ENCODE peak calls at places on chromosome 1, in five cellular contexts. G is psoas muscle; O is CD4-positive, alpha-beta memory T cell; W is neuronal stem cell; H is AG04450. C is an unnamed sample.

GRCh38 chr1:62962794-62963776 is 179.2 kb downstream of the ATG4C start:
- DNase-seq in H (no peak), O (no peak), W (peak; percentile 61), G (no peak), C (no peak)

GRCh38 chr1:82052563-82052962 is 251.8 kb downstream of the ADGRL2 start:
- DNase-seq in W (no peak), O (no peak), G (no peak), H (no peak), C (no peak)

GRCh38 chr1:232450626-232451025 is 179.3 kb downstream of the SIPA1L2 start:
- DNase-seq in H (no peak), O (no peak), G (no peak), W (no peak), C (no peak)

GRCh38 chr1:30183895-30184294 is 539.5 kb downstream of the MATN1 start:
- DNase-seq in O (no peak), G (no peak), W (no peak), H (no peak), C (no peak)

GRCh38 chr1:152582647-152583046 is 2.3 kb upstream of the LCE3D start:
- DNase-seq in O (no peak), G (no peak), H (no peak), W (no peak), C (no peak)

GRCh38 chr1:192491804-192492554 is 83.6 kb upstream of the RGS1 start:
- DNase-seq in W (no peak), G (no peak), H (no peak), O (no peak), C (no peak)

GRCh38 chr1:162276493-162276892 is 100.2 kb downstream of the SPATA46 start:
- DNase-seq in G (no peak), H (no peak), O (no peak), W (no peak), C (no peak)

GRCh38 chr1:167057297-167057688 is 32.9 kb downstream of the GPA33 start:
- DNase-seq in H (no peak), G (no peak), O (no peak), W (peak; percentile 53), C (no peak)

GRCh38 chr1:26410706-26411623 is at the start of gene LIN28A:
- DNase-seq in G (no peak), W (no peak), O (no peak), H (no peak), C (peak; percentile 50)

GRCh38 chr1:185479781-185480180 is 162.7 kb upstream of the IVNS1ABP start:
- DNase-seq in W (peak; percentile 18), G (no peak), H (no peak), O (no peak), C (no peak)

GRCh38 chr1:43900386-43900785 is 33.2 kb upstream of the ARTN start:
- DNase-seq in H (no peak), O (no peak), G (no peak), W (no peak), C (no peak)

GRCh38 chr1:100292711-100293110 is 26.7 kb downstream of the RTCA start:
- DNase-seq in H (no peak), W (no peak), O (no peak), G (no peak), C (no peak)

GRCh38 chr1:87812881-87813577 is 484.3 kb downstream of the LMO4 start:
- DNase-seq in G (no peak), W (no peak), H (no peak), O (no peak), C (no peak)

GRCh38 chr1:39104158-39105060 is 78.3 kb downstream of the NDUFS5 start:
- DNase-seq in H (no peak), O (no peak), G (peak; percentile 59), W (no peak), C (no peak)

DNA sequence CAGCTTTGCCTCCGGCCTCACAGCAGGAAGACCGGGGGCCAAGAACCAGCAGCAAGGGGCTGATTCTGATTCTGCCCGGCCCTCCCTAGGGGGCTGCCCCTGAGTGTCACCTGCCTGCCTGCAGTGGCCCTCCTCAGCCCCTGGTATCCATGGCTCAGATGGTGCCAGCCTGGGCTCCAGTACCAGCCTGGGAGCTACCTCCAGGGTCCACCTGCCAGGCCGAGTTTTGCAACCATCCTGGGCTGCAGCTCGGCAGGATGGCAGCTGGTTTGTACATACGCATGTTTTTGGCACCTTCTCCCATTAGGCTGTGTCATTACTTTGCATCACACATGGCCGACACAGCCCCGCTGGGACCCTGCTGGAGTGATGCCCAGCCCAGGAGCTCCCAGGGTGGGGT is 93.3 kb upstream of the WNT4 start:
- DNase-seq in H (no peak), W (no peak), O (no peak), G (peak; percentile 39), C (no peak)
- H3K27me3 ChIP-seq in H (peaks cover 51% of the 10 kb centered on the region), W (peaks cover 29% of the 10 kb centered on the region), O (peaks cover 4% of the 10 kb centered on the region), G (no peaks in the 10 kb centered on the region), C (no peaks in the 10 kb centered on the region)

DNA sequence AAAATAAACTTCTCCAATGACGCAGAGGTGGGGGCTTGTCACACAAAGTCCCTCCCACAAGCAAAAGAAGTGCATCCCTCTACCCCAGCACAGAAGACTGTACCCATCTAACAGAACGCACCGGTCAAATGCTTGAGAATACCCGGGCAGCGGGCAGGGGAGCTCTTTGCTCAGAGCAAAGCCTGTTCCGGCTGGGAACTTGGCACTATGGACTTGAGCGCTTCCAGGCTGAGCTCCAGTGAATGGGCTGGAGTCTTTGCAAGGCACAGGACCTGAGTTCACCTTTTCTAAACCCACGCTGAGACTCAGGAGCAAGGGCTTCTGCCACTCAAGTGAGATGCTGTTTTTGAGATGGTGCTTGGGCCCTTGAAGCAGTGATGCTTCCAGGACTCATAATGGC is 20.3 kb downstream of the RHBG start:
- DNase-seq in W (no peak), G (no peak), O (no peak), H (no peak), C (no peak)
- H3K27me3 ChIP-seq in W (peaks cover 93% of the 10 kb centered on the region), G (peaks cover 6% of the 10 kb centered on the region), O (peaks cover 7% of the 10 kb centered on the region), H (peaks cover 67% of the 10 kb centered on the region), C (no peaks in the 10 kb centered on the region)

DNA sequence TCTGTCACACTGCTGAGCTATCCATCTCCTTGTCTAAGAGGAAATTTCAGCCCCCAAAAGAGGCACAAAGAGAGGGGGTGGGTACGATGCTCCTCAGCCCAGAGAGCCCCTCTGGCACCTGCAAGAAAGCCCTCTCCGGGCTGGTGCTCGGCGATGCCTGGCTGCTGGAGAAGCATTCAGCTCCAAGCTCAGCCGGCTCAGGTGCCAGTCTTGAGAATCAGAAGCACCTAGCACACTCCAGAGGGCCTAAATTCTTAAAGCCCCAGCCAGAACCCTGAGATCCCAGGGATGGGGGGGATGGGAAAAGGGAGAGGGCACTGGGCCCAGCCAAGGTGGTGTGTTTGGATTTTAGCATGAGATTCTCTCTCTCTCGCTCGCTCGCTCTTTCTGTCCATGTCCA is 2.9 kb downstream of the GRIK3 start:
- DNase-seq in H (no peak), W (no peak), G (no peak), O (no peak), C (no peak)
- H3K27me3 ChIP-seq in H (peaks cover 44% of the 10 kb centered on the region), W (peaks cover 77% of the 10 kb centered on the region), G (peaks cover 33% of the 10 kb centered on the region), O (no peaks in the 10 kb centered on the region), C (no peaks in the 10 kb centered on the region)

DNA sequence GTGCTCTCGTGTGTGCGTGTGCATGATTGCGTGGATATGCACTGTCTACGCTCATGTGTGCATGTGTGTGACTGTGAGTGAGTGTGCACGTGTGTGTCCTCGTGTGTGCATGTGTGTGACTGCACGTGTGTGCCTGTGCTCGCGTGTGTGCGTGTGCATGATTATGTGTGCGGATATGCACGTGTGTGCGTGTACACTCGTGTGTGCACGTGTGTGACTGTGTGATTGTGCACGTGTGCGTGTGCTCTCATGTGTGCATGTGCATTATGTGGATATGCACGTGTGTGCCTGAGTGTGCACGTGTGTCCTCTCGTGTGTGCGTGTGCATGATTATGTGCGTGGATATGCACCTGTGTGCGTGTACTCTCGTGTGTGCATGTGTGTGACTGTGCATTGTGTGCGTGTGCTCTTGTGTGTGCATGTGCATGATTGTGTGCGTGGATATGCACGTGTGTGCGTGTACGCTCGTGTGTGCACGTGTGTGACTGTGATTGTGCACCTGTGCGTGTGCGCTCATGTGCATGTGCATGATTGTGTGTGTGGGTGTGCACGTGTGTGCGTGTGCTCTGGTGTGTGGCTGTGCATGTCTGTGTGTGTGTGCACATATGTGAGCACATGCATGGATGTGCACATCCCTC is 2.2 kb downstream of the MMEL1 start:
- DNase-seq in H (no peak), O (no peak), W (no peak), G (no peak), C (no peak)
- H3K27me3 ChIP-seq in H (peaks cover 26% of the 10 kb centered on the region), O (peaks cover 9% of the 10 kb centered on the region), W (peaks cover 62% of the 10 kb centered on the region), G (peaks cover 18% of the 10 kb centered on the region), C (peaks cover 86% of the 10 kb centered on the region)

DNA sequence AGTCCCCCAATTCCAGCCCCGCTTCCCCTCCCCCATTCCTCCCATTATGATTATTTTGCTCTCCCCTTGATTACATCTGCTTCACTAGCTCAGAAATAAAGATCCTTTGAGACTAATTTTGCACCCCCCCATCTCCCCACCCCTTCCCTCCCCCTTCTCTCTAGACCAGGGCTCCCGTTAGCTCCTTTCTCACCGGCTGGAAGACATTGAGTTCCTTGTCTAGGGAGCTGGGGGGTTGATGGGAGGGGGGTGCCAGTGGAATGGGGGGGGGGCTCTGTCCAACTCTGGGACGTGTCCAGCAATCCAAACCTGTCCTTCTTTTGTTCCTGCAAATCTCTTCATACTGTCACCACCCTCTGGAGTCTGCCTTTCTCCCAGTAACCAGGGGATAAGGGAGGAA is 61.8 kb downstream of the RHBG start:
- DNase-seq in O (no peak), H (no peak), G (no peak), W (no peak), C (no peak)
- H3K27me3 ChIP-seq in O (peaks cover 74% of the 10 kb centered on the region), H (peaks cover 96% of the 10 kb centered on the region), G (peaks cover 46% of the 10 kb centered on the region), W (peaks cover 98% of the 10 kb centered on the region), C (peaks cover 99% of the 10 kb centered on the region)

GRCh38 chr1:57881696-57882095 is 457.8 kb upstream of the DAB1 start:
- DNase-seq in G (no peak), H (no peak), O (no peak), W (no peak), C (no peak)
- H3K27me3 ChIP-seq in G (no peaks in the 10 kb centered on the region), H (no peaks in the 10 kb centered on the region), O (no peaks in the 10 kb centered on the region), W (no peaks in the 10 kb centered on the region), C (no peaks in the 10 kb centered on the region)

GRCh38 chr1:186845581-186846210 is 16.9 kb downstream of the PLA2G4A start:
- DNase-seq in W (no peak), O (no peak), H (no peak), G (no peak), C (no peak)

GRCh38 chr1:186843261-186843660 is 14.5 kb downstream of the PLA2G4A start:
- DNase-seq in G (no peak), O (no peak), H (no peak), W (no peak), C (no peak)

GRCh38 chr1:186841599-186841998 is 12.8 kb downstream of the PLA2G4A start:
- DNase-seq in W (no peak), H (no peak), O (no peak), G (no peak), C (no peak)

GRCh38 chr1:186843931-186844330 is 15.2 kb downstream of the PLA2G4A start:
- DNase-seq in O (no peak), G (no peak), H (no peak), W (no peak), C (no peak)

DNA sequence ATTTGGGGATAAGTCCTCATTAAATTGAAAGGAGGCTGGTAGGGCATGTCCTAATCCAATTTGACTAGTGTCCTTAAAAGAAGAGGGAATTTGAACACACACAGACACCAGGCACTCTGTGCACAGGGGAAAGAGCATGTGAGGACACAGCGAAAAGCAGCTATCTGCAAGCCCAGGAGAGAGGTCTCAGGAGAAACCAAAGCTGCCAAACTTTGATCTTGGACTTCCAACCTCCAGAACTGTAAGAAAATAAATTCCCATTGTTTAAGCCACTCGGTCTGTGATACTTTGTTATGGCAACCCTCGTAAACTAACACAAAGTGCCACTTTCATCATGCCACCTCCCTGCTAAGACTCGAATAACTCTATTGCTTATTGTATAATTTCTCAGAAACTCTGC is 13.8 kb downstream of the PLA2G4A start:
- DNase-seq in W (no peak), O (no peak), G (no peak), H (no peak), C (no peak)
- H3K27me3 ChIP-seq in W (no peaks in the 10 kb centered on the region), O (no peaks in the 10 kb centered on the region), G (no peaks in the 10 kb centered on the region), H (no peaks in the 10 kb centered on the region), C (no peaks in the 10 kb centered on the region)

GRCh38 chr1:1173793-1174415 is at the start of gene TTLL10:
- DNase-seq in H (no peak), W (peak; percentile 61), O (peak; percentile 81), G (peak; percentile 53), C (no peak)
- H3K27me3 ChIP-seq in H (peaks cover 75% of the 10 kb centered on the region), W (peaks cover 64% of the 10 kb centered on the region), O (no peaks in the 10 kb centered on the region), G (peaks cover 18% of the 10 kb centered on the region), C (no peaks in the 10 kb centered on the region)